ENCODE peak calls at places on chromosomes 1 and 21, in five cellular contexts. B is tibial nerve, X is left ventricle myocardium inferior, I is A673, J is cardiac muscle cell. V is an unnamed sample.

GRCh38 chr1:167797005-167797404 is 75.2 kb downstream of the MPZL1 start:
- DNase-seq in J (peak; percentile 99), B (peak; percentile 67), I (peak; percentile 62), X (peak; percentile 76), V (no peak)

GRCh38 chr1:88973520-88974137 is 18.8 kb downstream of the KYAT3 start:
- DNase-seq in B (no peak), I (peak; percentile 57), X (no peak), J (peak; percentile 59), V (no peak)

GRCh38 chr1:165639821-165640623 is 9.0 kb downstream of the MGST3 start:
- DNase-seq in I (no peak), J (no peak), B (no peak), X (no peak), V (no peak)

GRCh38 chr1:223844962-223845809 is 561 bp downstream of the TP53BP2 start:
- DNase-seq in J (peak; percentile 76), X (peak; percentile 58), I (peak; percentile 65), B (no peak), V (no peak)

GRCh38 chr1:14296795-14297194 is 301.7 kb upstream of the KAZN start:
- DNase-seq in J (peak; percentile 9), B (no peak), I (peak; percentile 6), X (no peak), V (no peak)

GRCh38 chr1:15767941-15768340 is 9.3 kb downstream of the FBLIM1 start:
- DNase-seq in B (no peak), X (no peak), J (no peak), I (no peak), V (no peak)

GRCh38 chr1:41511239-41511540 is 26.7 kb upstream of the EDN2 start:
- DNase-seq in J (no peak), I (no peak), X (no peak), B (no peak), V (no peak)

GRCh38 chr1:160797861-160798273 is 1.9 kb downstream of the LY9 start:
- DNase-seq in J (no peak), B (no peak), I (no peak), X (no peak), V (no peak)

GRCh38 chr21:43375006-43375826 is 51.7 kb downstream of the SIK1 start:
- DNase-seq in J (no peak), B (no peak), I (no peak), X (no peak), V (no peak)

GRCh38 chr1:54542962-54543539 is 5.0 kb upstream of the ACOT11 start:
- DNase-seq in J (peak; percentile 29), B (no peak), I (peak; percentile 24), X (no peak), V (no peak)

GRCh38 chr1:53949023-53949611 is 3.0 kb downstream of the LRRC42 start:
- DNase-seq in B (no peak), I (peak; percentile 31), J (peak; percentile 65), X (no peak), V (no peak)

GRCh38 chr1:89271616-89272015 is 1.0 kb downstream of the GBP5 start:
- DNase-seq in X (no peak), B (no peak), J (peak; percentile 78), I (no peak), V (no peak)

GRCh38 chr1:79232831-79233230 is 226.3 kb upstream of the ADGRL4 start:
- DNase-seq in B (no peak), X (no peak), I (no peak), J (no peak), V (no peak)

GRCh38 chr1:79224537-79224936 is 218.0 kb upstream of the ADGRL4 start:
- DNase-seq in J (no peak), I (no peak), X (no peak), B (no peak), V (no peak)

DNA sequence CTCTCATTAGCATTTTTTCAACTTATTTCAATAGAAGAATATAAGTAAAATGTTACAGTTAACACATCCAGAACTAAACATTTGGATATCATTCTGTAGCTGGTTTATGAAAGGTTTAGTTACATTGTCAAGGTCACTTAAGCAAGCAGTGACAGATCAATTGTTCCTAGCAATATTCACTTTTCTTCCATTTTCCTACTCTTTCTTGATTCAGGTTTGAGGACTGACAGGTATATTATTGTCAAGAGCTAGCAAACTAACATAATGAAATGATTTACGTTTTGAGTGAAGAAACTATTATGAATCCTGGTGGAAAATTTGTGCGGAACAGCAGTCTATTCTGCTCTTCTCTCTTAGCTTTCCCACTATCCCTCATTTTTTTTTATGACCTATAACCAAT is 220.4 kb upstream of the ADGRL4 start:
- DNase-seq in J (no peak), I (no peak), X (no peak), B (no peak), V (no peak)
- H3K9me3 ChIP-seq in J (no peaks in the 10 kb centered on the region), I (no peaks in the 10 kb centered on the region), X (no peaks in the 10 kb centered on the region), B (no peaks in the 10 kb centered on the region), V (no peaks in the 10 kb centered on the region)

GRCh38 chr21:42063578-42064521 is 7.3 kb upstream of the UMODL1 start:
- DNase-seq in J (no peak), X (no peak), I (no peak), B (no peak), V (no peak)

GRCh38 chr21:42061866-42062542 is 9.1 kb upstream of the UMODL1 start:
- DNase-seq in I (no peak), B (no peak), J (no peak), X (no peak), V (no peak)

GRCh38 chr21:42062543-42063022 is 8.5 kb upstream of the UMODL1 start:
- DNase-seq in I (no peak), B (no peak), X (no peak), J (no peak), V (no peak)

GRCh38 chr21:42061195-42061865 is 9.8 kb upstream of the UMODL1 start:
- DNase-seq in B (no peak), J (no peak), I (no peak), X (peak; percentile 44), V (no peak)

DNA sequence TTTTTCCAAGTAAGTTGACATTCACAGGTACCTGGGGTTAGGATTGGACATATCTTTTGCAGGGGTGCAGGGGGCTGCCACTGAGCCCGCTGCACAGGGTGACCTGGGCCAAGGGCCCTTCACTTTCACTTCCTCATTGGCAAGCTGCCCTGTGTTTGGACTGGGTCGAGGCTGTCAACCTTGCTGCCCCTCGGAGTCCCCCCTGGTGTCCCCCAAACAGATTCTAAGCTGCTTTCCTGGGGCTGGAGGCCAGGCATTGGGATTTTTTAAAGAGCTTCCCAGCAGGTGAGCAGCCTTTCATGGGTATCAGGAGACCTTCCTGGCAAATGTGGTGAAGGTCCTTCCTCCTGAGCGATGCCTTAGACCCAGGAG is 7.9 kb upstream of the UMODL1 start:
- DNase-seq in I (no peak), X (no peak), J (no peak), B (no peak), V (no peak)
- H3K27ac ChIP-seq in I (no peak overlapping the region), X (no peak overlapping the region), J (no peak overlapping the region), B (no peak overlapping the region), V (no peak overlapping the region)

GRCh38 chr1:20389551-20389950 is 96.5 kb downstream of the CAMK2N1 start:
- DNase-seq in I (no peak), B (no peak), J (no peak), X (no peak), V (no peak)
- H3K27me3 ChIP-seq in I (peaks cover 69% of the 10 kb centered on the region), B (no peaks in the 10 kb centered on the region), J (peaks cover 94% of the 10 kb centered on the region), X (peaks cover 88% of the 10 kb centered on the region), V (no peaks in the 10 kb centered on the region)

GRCh38 chr1:173175514-173176146 is 31.5 kb downstream of the TNFSF4 start:
- DNase-seq in X (no peak), B (no peak), I (peak; percentile 5), J (peak; percentile 25), V (no peak)

GRCh38 chr1:173171152-173171551 is 36.0 kb downstream of the TNFSF4 start:
- DNase-seq in B (no peak), I (no peak), X (no peak), J (no peak), V (no peak)

GRCh38 chr1:173168941-173169340 is 38.2 kb downstream of the TNFSF4 start:
- DNase-seq in I (no peak), J (no peak), X (no peak), B (no peak), V (no peak)

GRCh38 chr1:173173388-173173787 is 33.7 kb downstream of the TNFSF4 start:
- DNase-seq in J (no peak), B (no peak), I (no peak), X (no peak), V (no peak)
- H3K9me3 ChIP-seq in J (no peaks in the 10 kb centered on the region), B (no peaks in the 10 kb centered on the region), I (peaks cover 9% of the 10 kb centered on the region), X (peaks cover 43% of the 10 kb centered on the region), V (peaks cover 4% of the 10 kb centered on the region)

DNA sequence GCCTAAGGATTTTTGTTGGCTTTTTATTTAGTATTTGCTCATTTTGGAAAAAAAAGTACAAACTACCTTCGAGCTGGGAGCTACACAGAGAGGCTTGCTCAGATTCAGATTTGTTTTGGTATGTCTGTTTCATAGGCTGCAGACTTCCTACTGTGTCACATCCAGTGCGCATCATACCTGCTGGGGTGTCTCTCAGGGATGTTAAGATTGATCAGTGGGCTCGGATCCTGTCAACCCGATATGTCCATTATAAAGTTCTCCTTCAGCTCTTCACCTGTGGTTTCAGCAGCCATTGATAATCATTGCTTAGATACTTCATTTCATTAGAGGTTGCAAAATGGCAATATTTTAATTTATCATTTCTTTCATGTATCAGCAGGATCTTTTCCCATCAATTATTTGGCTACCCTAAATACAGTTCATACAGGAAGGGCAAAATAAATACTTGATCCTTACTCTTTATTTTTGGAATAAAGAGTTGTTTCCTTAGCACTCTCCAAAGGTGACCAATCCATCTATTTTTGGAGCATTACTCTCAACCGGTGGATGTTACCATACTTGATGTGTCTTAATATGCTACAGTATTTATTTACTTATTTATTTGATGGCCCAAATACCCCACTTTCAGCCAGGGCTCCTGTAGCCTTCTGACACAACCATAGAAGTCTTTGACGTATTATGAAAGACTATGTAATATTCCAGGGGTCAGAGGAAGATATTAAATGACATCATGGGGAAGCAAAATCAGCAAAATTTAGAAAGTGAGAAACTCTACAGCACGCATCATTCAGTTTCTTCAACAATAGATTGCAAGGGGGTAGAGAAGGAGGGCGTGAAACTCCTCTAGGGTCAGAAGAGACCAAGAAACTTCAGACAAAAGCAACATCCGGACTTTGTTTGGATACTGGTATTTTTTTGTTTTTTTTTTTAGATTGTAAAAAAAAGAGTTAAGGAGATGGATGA is 55.3 kb upstream of the HNRNPU start:
- DNase-seq in B (no peak), X (no peak), I (no peak), J (no peak), V (no peak)
- H3K27ac ChIP-seq in B (peak overlapping the region; percentile 55), X (peak overlapping the region; percentile 70), I (no peak overlapping the region), J (no peak overlapping the region), V (no peak overlapping the region)

V was measured in iPS DF 6.9.